ENCODE peak calls at places on chromosomes 4 and X, in ten cellular contexts. L is CD4-positive, alpha-beta T cell; V is head of caudate nucleus; U is NCI-H1417 treated with DMSO at 0.1 percent for 48 hours; X is iPS-NIHi11; H is activated T-cell treated with anti-CD3 and anti-CD28 coated beads, Interleukin-2, amount 50 U/mL, for 24 hours; B is kidney; R is GM18507; O is NCI-H1092; E is kidney glomerular epithelial cell. A is an unnamed sample.

GRCh38 chr4:54625391-54625790 is 32.4 kb upstream of the KIT start:
- DNase-seq in L (no peak), V (no peak), U (no peak), X (no peak), H (no peak), B (no peak), R (no peak), O (no peak), E (no peak), A (no peak)

GRCh38 chr4:153140294-153140693 is 63.9 kb upstream of the TRIM2 start:
- DNase-seq in L (no peak), V (no peak), U (no peak), X (no peak), H (no peak), B (no peak), R (no peak), O (no peak), E (no peak), A (no peak)

GRCh38 chr4:138898282-138898681 is 117.3 kb upstream of the NOCT start:
- DNase-seq in L (no peak), V (no peak), U (peak; percentile 90), X (no peak), H (no peak), B (no peak), R (no peak), O (no peak), E (no peak), A (no peak)

GRCh38 chr4:73446336-73446938 is 10.4 kb downstream of the AFP start:
- DNase-seq in L (no peak), V (no peak), U (no peak), X (peak; percentile 43), H (no peak), B (no peak), R (peak; percentile 26), O (peak; percentile 34), E (peak; percentile 65), A (no peak)

GRCh38 chr4:149518471-149518870 is 297.2 kb downstream of the IQCM start:
- DNase-seq in L (no peak), V (no peak), U (no peak), X (no peak), H (no peak), B (no peak), R (no peak), O (no peak), E (peak; percentile 2), A (no peak)

GRCh38 chr4:140704964-140705363 is 51.2 kb downstream of the TBC1D9 start:
- DNase-seq in L (no peak), V (no peak), U (no peak), X (no peak), H (no peak), B (no peak), R (no peak), O (no peak), E (no peak), A (no peak)

GRCh38 chr4:56786955-56787354 is 34.5 kb downstream of the SPINK2 start:
- DNase-seq in L (no peak), V (no peak), U (no peak), X (peak; percentile 25), H (no peak), B (peak; percentile 91), R (no peak), O (no peak), E (peak; percentile 23), A (no peak)

GRCh38 chr4:68375667-68376559 is 26.0 kb upstream of the YTHDC1 start:
- DNase-seq in L (peak; percentile 41), V (peak; percentile 71), U (no peak), X (peak; percentile 64), H (peak; percentile 56), B (peak; percentile 77), R (peak; percentile 26), O (no peak), E (peak; percentile 66), A (no peak)

GRCh38 chrX:1392376-1393130 is 640 bp upstream of the SLC25A6 start:
- DNase-seq in L (no peak), V (peak; percentile 83), U (no peak), X (peak; percentile 55), H (no peak), B (peak; percentile 94), R (no peak), O (no peak), E (no peak), A (peak; percentile 87)

GRCh38 chrX:27599928-27600327 is 9.8 kb downstream of the DCAF8L2 start:
- DNase-seq in L (no peak), V (no peak), U (no peak), X (no peak), H (no peak), B (no peak), R (no peak), O (no peak), E (peak; percentile 7), A (no peak)

GRCh38 chr4:38664704-38665401 is 854 bp downstream of the KLF3 start:
- DNase-seq in L (peak; percentile 44), V (peak; percentile 76), U (no peak), X (peak; percentile 44), H (peak; percentile 64), B (peak; percentile 88), R (no peak), O (peak; percentile 12), E (peak; percentile 52), A (no peak)

GRCh38 chr4:109754093-109754857 is 24.4 kb upstream of the PLA2G12A start:
- DNase-seq in L (no peak), V (no peak), U (no peak), X (no peak), H (peak; percentile 38), B (no peak), R (no peak), O (no peak), E (no peak), A (no peak)

GRCh38 chr4:74000301-74000700 is 1.8 kb upstream of the CXCL5 start:
- DNase-seq in L (no peak), V (no peak), U (no peak), X (no peak), H (no peak), B (no peak), R (no peak), O (no peak), E (no peak), A (no peak)

GRCh38 chr4:23130845-23131244 is 438.1 kb downstream of the GBA3 start:
- DNase-seq in L (no peak), V (no peak), U (no peak), X (no peak), H (no peak), B (no peak), R (no peak), O (no peak), E (no peak), A (no peak)

GRCh38 chrX:130826249-130826648 is 76.8 kb downstream of the ENOX2 start:
- DNase-seq in L (no peak), V (no peak), U (no peak), X (no peak), H (no peak), B (no peak), R (no peak), O (no peak), E (no peak), A (no peak)

GRCh38 chrX:149370097-149370496 is 135.0 kb downstream of the IDS start:
- DNase-seq in L (no peak), V (no peak), U (no peak), X (no peak), H (no peak), B (no peak), R (no peak), O (no peak), E (no peak), A (no peak)

GRCh38 chrX:10254746-10255145 is 98.0 kb downstream of the CLCN4 start:
- DNase-seq in L (no peak), V (no peak), U (no peak), X (no peak), H (no peak), B (no peak), R (no peak), O (no peak), E (no peak), A (no peak)

GRCh38 chrX:10949541-10949940 is 161.6 kb upstream of the HCCS start:
- DNase-seq in L (no peak), V (no peak), U (no peak), X (no peak), H (no peak), B (no peak), R (no peak), O (no peak), E (no peak), A (no peak)

GRCh38 chr4:1757836-1758235 is 35.3 kb upstream of the FGFR3 start:
- DNase-seq in L (no peak), V (no peak), U (no peak), X (no peak), H (no peak), B (no peak), R (no peak), O (no peak), E (no peak), A (no peak)

GRCh38 chrX:135707880-135708279 is 5.6 kb upstream of the CT45A1 start:
- DNase-seq in L (peak; percentile 12), V (no peak), U (no peak), X (peak; percentile 72), H (peak; percentile 40), B (no peak), R (peak; percentile 0), O (no peak), E (no peak), A (no peak)

GRCh38 chr4:147828361-147828760 is 96.5 kb downstream of the ARHGAP10 start:
- DNase-seq in L (no peak), V (no peak), U (no peak), X (no peak), H (no peak), B (no peak), R (no peak), O (no peak), E (no peak), A (no peak)

GRCh38 chr4:58688603-58689002 is 1578.4 kb upstream of the IGFBP7 start:
- DNase-seq in L (no peak), V (no peak), U (no peak), X (no peak), H (no peak), B (no peak), R (no peak), O (no peak), E (no peak), A (no peak)

GRCh38 chr4:140332734-140333133 is 40.7 kb upstream of the SCOC start:
- DNase-seq in L (no peak), V (no peak), U (no peak), X (no peak), H (no peak), B (no peak), R (no peak), O (no peak), E (no peak), A (no peak)

GRCh38 chr4:72971572-72971971 is 97.9 kb downstream of the COX18 start:
- DNase-seq in L (no peak), V (no peak), U (no peak), X (no peak), H (no peak), B (no peak), R (no peak), O (no peak), E (peak; percentile 92), A (peak; percentile 59)

GRCh38 chr4:175536852-175537453 is 275.1 kb downstream of the GPM6A start:
- DNase-seq in L (no peak), V (no peak), U (peak; percentile 10), X (peak; percentile 47), H (no peak), B (no peak), R (no peak), O (peak; percentile 49), E (peak; percentile 67), A (no peak)

GRCh38 chrX:103640401-103641155 is 11.8 kb downstream of the TCEAL1 start:
- DNase-seq in L (no peak), V (no peak), U (no peak), X (no peak), H (no peak), B (no peak), R (no peak), O (no peak), E (peak; percentile 26), A (no peak)

GRCh38 chr4:165493359-165493758 is 114.6 kb downstream of the CPE start:
- DNase-seq in L (peak; percentile 55), V (peak; percentile 75), U (no peak), X (peak; percentile 69), H (peak; percentile 78), B (peak; percentile 81), R (peak; percentile 4), O (no peak), E (peak; percentile 29), A (peak; percentile 67)

GRCh38 chr4:39255916-39256315 is 73.6 kb downstream of the WDR19 start:
- DNase-seq in L (no peak), V (peak; percentile 36), U (no peak), X (no peak), H (no peak), B (no peak), R (no peak), O (no peak), E (no peak), A (no peak)

A was measured in RWPE2.